ENCODE peak calls at places on chromosomes 1 and 21, in five cellular contexts. One of them, this sample, is unnamed.

GRCh38 chr1:58592521-58593134 is 15.6 kb upstream of the TACSTD2 start:
- DNase-seq in activated CD8-positive, alpha-beta memory T cell treated with anti-CD3 and anti-CD28 coated beads, Interleukin-2, amount 50 U/mL, for 4 hours: no peak
- DNase-seq in epithelial cell of esophagus: peak
- DNase-seq in CD8-positive, alpha-beta T cell: no peak
- DNase-seq in DMS 273 treated with DMSO at 0.1 percent for 48 hours: peak
- DNase-seq in this sample: no peak

GRCh38 chr1:7755448-7755847 is 15.6 kb upstream of the VAMP3 start:
- DNase-seq in activated CD8-positive, alpha-beta memory T cell treated with anti-CD3 and anti-CD28 coated beads, Interleukin-2, amount 50 U/mL, for 4 hours: no peak
- DNase-seq in epithelial cell of esophagus: no peak
- DNase-seq in CD8-positive, alpha-beta T cell: no peak
- DNase-seq in DMS 273 treated with DMSO at 0.1 percent for 48 hours: no peak
- DNase-seq in this sample: no peak

GRCh38 chr1:205423814-205424399 is 2.1 kb upstream of the LEMD1 start:
- DNase-seq in activated CD8-positive, alpha-beta memory T cell treated with anti-CD3 and anti-CD28 coated beads, Interleukin-2, amount 50 U/mL, for 4 hours: no peak
- DNase-seq in epithelial cell of esophagus: no peak
- DNase-seq in CD8-positive, alpha-beta T cell: no peak
- DNase-seq in DMS 273 treated with DMSO at 0.1 percent for 48 hours: no peak
- DNase-seq in this sample: no peak

GRCh38 chr1:3471356-3472087 is 17.1 kb downstream of the ARHGEF16 start:
- DNase-seq in activated CD8-positive, alpha-beta memory T cell treated with anti-CD3 and anti-CD28 coated beads, Interleukin-2, amount 50 U/mL, for 4 hours: no peak
- DNase-seq in epithelial cell of esophagus: peak
- DNase-seq in CD8-positive, alpha-beta T cell: no peak
- DNase-seq in DMS 273 treated with DMSO at 0.1 percent for 48 hours: no peak
- DNase-seq in this sample: no peak

GRCh38 chr1:74235153-74235552 is at the start of gene TNNI3K:
- DNase-seq in activated CD8-positive, alpha-beta memory T cell treated with anti-CD3 and anti-CD28 coated beads, Interleukin-2, amount 50 U/mL, for 4 hours: no peak
- DNase-seq in epithelial cell of esophagus: no peak
- DNase-seq in CD8-positive, alpha-beta T cell: no peak
- DNase-seq in DMS 273 treated with DMSO at 0.1 percent for 48 hours: no peak
- DNase-seq in this sample: no peak

GRCh38 chr1:48061162-48062136 is 64.3 kb upstream of the TRABD2B start:
- DNase-seq in activated CD8-positive, alpha-beta memory T cell treated with anti-CD3 and anti-CD28 coated beads, Interleukin-2, amount 50 U/mL, for 4 hours: no peak
- DNase-seq in epithelial cell of esophagus: peak
- DNase-seq in CD8-positive, alpha-beta T cell: no peak
- DNase-seq in DMS 273 treated with DMSO at 0.1 percent for 48 hours: no peak
- DNase-seq in this sample: no peak

GRCh38 chr1:98133151-98133550 is 212.3 kb upstream of the DPYD start:
- DNase-seq in activated CD8-positive, alpha-beta memory T cell treated with anti-CD3 and anti-CD28 coated beads, Interleukin-2, amount 50 U/mL, for 4 hours: no peak
- DNase-seq in epithelial cell of esophagus: no peak
- DNase-seq in CD8-positive, alpha-beta T cell: no peak
- DNase-seq in DMS 273 treated with DMSO at 0.1 percent for 48 hours: no peak
- DNase-seq in this sample: no peak

GRCh38 chr1:182368369-182368768 is 23.2 kb downstream of the GLUL start:
- DNase-seq in activated CD8-positive, alpha-beta memory T cell treated with anti-CD3 and anti-CD28 coated beads, Interleukin-2, amount 50 U/mL, for 4 hours: no peak
- DNase-seq in epithelial cell of esophagus: no peak
- DNase-seq in CD8-positive, alpha-beta T cell: no peak
- DNase-seq in DMS 273 treated with DMSO at 0.1 percent for 48 hours: no peak
- DNase-seq in this sample: no peak

GRCh38 chr1:1141244-1141910 is 25.5 kb upstream of the C1orf159 start:
- DNase-seq in activated CD8-positive, alpha-beta memory T cell treated with anti-CD3 and anti-CD28 coated beads, Interleukin-2, amount 50 U/mL, for 4 hours: no peak
- DNase-seq in epithelial cell of esophagus: no peak
- DNase-seq in CD8-positive, alpha-beta T cell: no peak
- DNase-seq in DMS 273 treated with DMSO at 0.1 percent for 48 hours: no peak
- DNase-seq in this sample: no peak

GRCh38 chr1:205879974-205880373 is 30.0 kb upstream of the PM20D1 start:
- DNase-seq in activated CD8-positive, alpha-beta memory T cell treated with anti-CD3 and anti-CD28 coated beads, Interleukin-2, amount 50 U/mL, for 4 hours: no peak
- DNase-seq in epithelial cell of esophagus: no peak
- DNase-seq in CD8-positive, alpha-beta T cell: no peak
- DNase-seq in DMS 273 treated with DMSO at 0.1 percent for 48 hours: no peak
- DNase-seq in this sample: no peak

GRCh38 chr1:45303582-45304310 is 22.9 kb upstream of the HPDL start:
- DNase-seq in activated CD8-positive, alpha-beta memory T cell treated with anti-CD3 and anti-CD28 coated beads, Interleukin-2, amount 50 U/mL, for 4 hours: peak
- DNase-seq in epithelial cell of esophagus: peak
- DNase-seq in CD8-positive, alpha-beta T cell: peak
- DNase-seq in DMS 273 treated with DMSO at 0.1 percent for 48 hours: peak
- DNase-seq in this sample: peak

GRCh38 chr1:9659328-9659727 is 7.8 kb downstream of the PIK3CD start:
- DNase-seq in activated CD8-positive, alpha-beta memory T cell treated with anti-CD3 and anti-CD28 coated beads, Interleukin-2, amount 50 U/mL, for 4 hours: no peak
- DNase-seq in epithelial cell of esophagus: peak
- DNase-seq in CD8-positive, alpha-beta T cell: no peak
- DNase-seq in DMS 273 treated with DMSO at 0.1 percent for 48 hours: no peak
- DNase-seq in this sample: no peak

GRCh38 chr1:6052543-6053205 is 7.0 kb downstream of the KCNAB2 start:
- DNase-seq in activated CD8-positive, alpha-beta memory T cell treated with anti-CD3 and anti-CD28 coated beads, Interleukin-2, amount 50 U/mL, for 4 hours: peak
- DNase-seq in epithelial cell of esophagus: peak
- DNase-seq in CD8-positive, alpha-beta T cell: peak
- DNase-seq in DMS 273 treated with DMSO at 0.1 percent for 48 hours: peak
- DNase-seq in this sample: no peak

GRCh38 chr1:194889310-194889709 is 1702.9 kb upstream of the B3GALT2 start:
- DNase-seq in activated CD8-positive, alpha-beta memory T cell treated with anti-CD3 and anti-CD28 coated beads, Interleukin-2, amount 50 U/mL, for 4 hours: no peak
- DNase-seq in epithelial cell of esophagus: peak
- DNase-seq in CD8-positive, alpha-beta T cell: no peak
- DNase-seq in DMS 273 treated with DMSO at 0.1 percent for 48 hours: no peak
- DNase-seq in this sample: no peak

GRCh38 chr1:8239306-8240023 is 78.4 kb upstream of the SLC45A1 start:
- DNase-seq in activated CD8-positive, alpha-beta memory T cell treated with anti-CD3 and anti-CD28 coated beads, Interleukin-2, amount 50 U/mL, for 4 hours: no peak
- DNase-seq in epithelial cell of esophagus: no peak
- DNase-seq in CD8-positive, alpha-beta T cell: no peak
- DNase-seq in DMS 273 treated with DMSO at 0.1 percent for 48 hours: no peak
- DNase-seq in this sample: peak

GRCh38 chr1:157325220-157325619 is 187.0 kb upstream of the ETV3 start:
- DNase-seq in activated CD8-positive, alpha-beta memory T cell treated with anti-CD3 and anti-CD28 coated beads, Interleukin-2, amount 50 U/mL, for 4 hours: no peak
- DNase-seq in epithelial cell of esophagus: no peak
- DNase-seq in CD8-positive, alpha-beta T cell: no peak
- DNase-seq in DMS 273 treated with DMSO at 0.1 percent for 48 hours: no peak
- DNase-seq in this sample: no peak

GRCh38 chr1:78864175-78864574 is 142.4 kb downstream of the ADGRL4 start:
- DNase-seq in activated CD8-positive, alpha-beta memory T cell treated with anti-CD3 and anti-CD28 coated beads, Interleukin-2, amount 50 U/mL, for 4 hours: no peak
- DNase-seq in epithelial cell of esophagus: no peak
- DNase-seq in CD8-positive, alpha-beta T cell: no peak
- DNase-seq in DMS 273 treated with DMSO at 0.1 percent for 48 hours: no peak
- DNase-seq in this sample: no peak

GRCh38 chr1:216223521-216223920 is 199.7 kb downstream of the USH2A start:
- DNase-seq in activated CD8-positive, alpha-beta memory T cell treated with anti-CD3 and anti-CD28 coated beads, Interleukin-2, amount 50 U/mL, for 4 hours: no peak
- DNase-seq in epithelial cell of esophagus: no peak
- DNase-seq in CD8-positive, alpha-beta T cell: no peak
- DNase-seq in DMS 273 treated with DMSO at 0.1 percent for 48 hours: no peak
- DNase-seq in this sample: no peak

GRCh38 chr1:229531326-229531725 is 23.2 kb upstream of the NUP133 start:
- DNase-seq in activated CD8-positive, alpha-beta memory T cell treated with anti-CD3 and anti-CD28 coated beads, Interleukin-2, amount 50 U/mL, for 4 hours: no peak
- DNase-seq in epithelial cell of esophagus: no peak
- DNase-seq in CD8-positive, alpha-beta T cell: no peak
- DNase-seq in DMS 273 treated with DMSO at 0.1 percent for 48 hours: no peak
- DNase-seq in this sample: no peak

GRCh38 chr1:22414244-22414751 is 37.4 kb upstream of the ZBTB40 start:
- DNase-seq in activated CD8-positive, alpha-beta memory T cell treated with anti-CD3 and anti-CD28 coated beads, Interleukin-2, amount 50 U/mL, for 4 hours: no peak
- DNase-seq in epithelial cell of esophagus: no peak
- DNase-seq in CD8-positive, alpha-beta T cell: no peak
- DNase-seq in DMS 273 treated with DMSO at 0.1 percent for 48 hours: no peak
- DNase-seq in this sample: peak

GRCh38 chr21:26686278-26686677 is 113.2 kb upstream of the CYYR1 start:
- DNase-seq in activated CD8-positive, alpha-beta memory T cell treated with anti-CD3 and anti-CD28 coated beads, Interleukin-2, amount 50 U/mL, for 4 hours: no peak
- DNase-seq in epithelial cell of esophagus: peak
- DNase-seq in CD8-positive, alpha-beta T cell: no peak
- DNase-seq in DMS 273 treated with DMSO at 0.1 percent for 48 hours: no peak
- DNase-seq in this sample: no peak

GRCh38 chr1:62687903-62688686 is at the start of gene DOCK7:
- DNase-seq in activated CD8-positive, alpha-beta memory T cell treated with anti-CD3 and anti-CD28 coated beads, Interleukin-2, amount 50 U/mL, for 4 hours: peak
- DNase-seq in epithelial cell of esophagus: peak
- DNase-seq in CD8-positive, alpha-beta T cell: peak
- DNase-seq in DMS 273 treated with DMSO at 0.1 percent for 48 hours: peak
- DNase-seq in this sample: peak

GRCh38 chr1:182189535-182190066 is 128.1 kb upstream of the ZNF648 start:
- DNase-seq in activated CD8-positive, alpha-beta memory T cell treated with anti-CD3 and anti-CD28 coated beads, Interleukin-2, amount 50 U/mL, for 4 hours: no peak
- DNase-seq in epithelial cell of esophagus: no peak
- DNase-seq in CD8-positive, alpha-beta T cell: no peak
- DNase-seq in DMS 273 treated with DMSO at 0.1 percent for 48 hours: no peak
- DNase-seq in this sample: no peak

GRCh38 chr1:204073837-204074273 is 940 bp downstream of the SOX13 start:
- DNase-seq in activated CD8-positive, alpha-beta memory T cell treated with anti-CD3 and anti-CD28 coated beads, Interleukin-2, amount 50 U/mL, for 4 hours: no peak
- DNase-seq in epithelial cell of esophagus: peak
- DNase-seq in CD8-positive, alpha-beta T cell: no peak
- DNase-seq in DMS 273 treated with DMSO at 0.1 percent for 48 hours: no peak
- DNase-seq in this sample: no peak

GRCh38 chr1:7298749-7299151 is 472.3 kb upstream of the VAMP3 start:
- DNase-seq in activated CD8-positive, alpha-beta memory T cell treated with anti-CD3 and anti-CD28 coated beads, Interleukin-2, amount 50 U/mL, for 4 hours: no peak
- DNase-seq in epithelial cell of esophagus: no peak
- DNase-seq in CD8-positive, alpha-beta T cell: no peak
- DNase-seq in DMS 273 treated with DMSO at 0.1 percent for 48 hours: no peak
- DNase-seq in this sample: no peak

GRCh38 chr1:53938136-53938830 is 7.2 kb downstream of the IFT25 start:
- DNase-seq in activated CD8-positive, alpha-beta memory T cell treated with anti-CD3 and anti-CD28 coated beads, Interleukin-2, amount 50 U/mL, for 4 hours: no peak
- DNase-seq in epithelial cell of esophagus: peak
- DNase-seq in CD8-positive, alpha-beta T cell: no peak
- DNase-seq in DMS 273 treated with DMSO at 0.1 percent for 48 hours: no peak
- DNase-seq in this sample: no peak

GRCh38 chr1:102595106-102595505 is 513.2 kb downstream of the COL11A1 start:
- DNase-seq in activated CD8-positive, alpha-beta memory T cell treated with anti-CD3 and anti-CD28 coated beads, Interleukin-2, amount 50 U/mL, for 4 hours: no peak
- DNase-seq in epithelial cell of esophagus: no peak
- DNase-seq in CD8-positive, alpha-beta T cell: no peak
- DNase-seq in DMS 273 treated with DMSO at 0.1 percent for 48 hours: no peak
- DNase-seq in this sample: no peak

GRCh38 chr1:171487038-171487437 is 1.7 kb downstream of the PRRC2C start:
- DNase-seq in activated CD8-positive, alpha-beta memory T cell treated with anti-CD3 and anti-CD28 coated beads, Interleukin-2, amount 50 U/mL, for 4 hours: no peak
- DNase-seq in epithelial cell of esophagus: no peak
- DNase-seq in CD8-positive, alpha-beta T cell: no peak
- DNase-seq in DMS 273 treated with DMSO at 0.1 percent for 48 hours: no peak
- DNase-seq in this sample: no peak

GRCh38 chr1:211938473-211939080 is 96.8 kb downstream of the INTS7 start:
- DNase-seq in activated CD8-positive, alpha-beta memory T cell treated with anti-CD3 and anti-CD28 coated beads, Interleukin-2, amount 50 U/mL, for 4 hours: no peak
- DNase-seq in epithelial cell of esophagus: no peak
- DNase-seq in CD8-positive, alpha-beta T cell: no peak
- DNase-seq in DMS 273 treated with DMSO at 0.1 percent for 48 hours: no peak
- DNase-seq in this sample: no peak

GRCh38 chr1:208170252-208170651 is 73.9 kb downstream of the PLXNA2 start:
- DNase-seq in activated CD8-positive, alpha-beta memory T cell treated with anti-CD3 and anti-CD28 coated beads, Interleukin-2, amount 50 U/mL, for 4 hours: no peak
- DNase-seq in epithelial cell of esophagus: no peak
- DNase-seq in CD8-positive, alpha-beta T cell: no peak
- DNase-seq in DMS 273 treated with DMSO at 0.1 percent for 48 hours: peak
- DNase-seq in this sample: no peak

GRCh38 chr1:66676616-66677298 is 75.5 kb upstream of the DYNLT5 start:
- DNase-seq in activated CD8-positive, alpha-beta memory T cell treated with anti-CD3 and anti-CD28 coated beads, Interleukin-2, amount 50 U/mL, for 4 hours: no peak
- DNase-seq in epithelial cell of esophagus: peak
- DNase-seq in CD8-positive, alpha-beta T cell: no peak
- DNase-seq in DMS 273 treated with DMSO at 0.1 percent for 48 hours: no peak
- DNase-seq in this sample: no peak

This sample was measured in Peyer's patch.